ENCODE peak calls at places on chromosomes 4 and X, in seven cellular contexts. One of them, this sample, is unnamed.

GRCh38 chrX:24023972-24024664 is 2.9 kb downstream of the KLHL15 start:
- DNase-seq in Panc1: no peak
- DNase-seq in A549: no peak
- DNase-seq in HL-60: no peak
- DNase-seq in GM23338: no peak
- DNase-seq in K562: peak; percentile 55
- DNase-seq in HCT116: no peak
- DNase-seq in this sample: no peak

GRCh38 chr4:22932326-22932725 is 239.6 kb downstream of the GBA3 start:
- DNase-seq in Panc1: no peak
- DNase-seq in A549: no peak
- DNase-seq in HL-60: no peak
- DNase-seq in GM23338: no peak
- DNase-seq in K562: no peak
- DNase-seq in HCT116: no peak
- DNase-seq in this sample: no peak

GRCh38 chr4:15164571-15164970 is 162.3 kb downstream of the CPEB2 start:
- DNase-seq in Panc1: no peak
- DNase-seq in A549: no peak
- DNase-seq in HL-60: no peak
- DNase-seq in GM23338: no peak
- DNase-seq in K562: no peak
- DNase-seq in HCT116: no peak
- DNase-seq in this sample: no peak

GRCh38 chr4:105179539-105180401 is 33.1 kb downstream of the TET2 start:
- DNase-seq in Panc1: no peak
- DNase-seq in A549: no peak
- DNase-seq in HL-60: no peak
- DNase-seq in GM23338: no peak
- DNase-seq in K562: no peak
- DNase-seq in HCT116: no peak
- DNase-seq in this sample: no peak

GRCh38 chrX:134990475-134991473 is at the start of gene SMIM10:
- DNase-seq in Panc1: no peak
- DNase-seq in A549: peak; percentile 5
- DNase-seq in HL-60: peak; percentile 62
- DNase-seq in GM23338: peak; percentile 35
- DNase-seq in K562: peak; percentile 91
- DNase-seq in HCT116: no peak
- DNase-seq in this sample: no peak

GRCh38 chr4:185559913-185560281 is 24.6 kb upstream of the PDLIM3 start:
- DNase-seq in Panc1: no peak
- DNase-seq in A549: peak; percentile 78
- DNase-seq in HL-60: no peak
- DNase-seq in GM23338: no peak
- DNase-seq in K562: peak; percentile 37
- DNase-seq in HCT116: no peak
- DNase-seq in this sample: no peak

GRCh38 chr4:144572660-144573059 is 73.3 kb upstream of the HHIP start:
- DNase-seq in Panc1: no peak
- DNase-seq in A549: peak; percentile 16
- DNase-seq in HL-60: no peak
- DNase-seq in GM23338: peak; percentile 24
- DNase-seq in K562: peak; percentile 16
- DNase-seq in HCT116: no peak
- DNase-seq in this sample: no peak

GRCh38 chrX:115940348-115940747 is 230.2 kb upstream of the AGTR2 start:
- DNase-seq in Panc1: no peak
- DNase-seq in A549: no peak
- DNase-seq in HL-60: no peak
- DNase-seq in GM23338: peak; percentile 21
- DNase-seq in K562: no peak
- DNase-seq in HCT116: no peak
- DNase-seq in this sample: no peak

GRCh38 chr4:168797176-168797575 is 212.9 kb downstream of the CBR4 start:
- DNase-seq in Panc1: no peak
- DNase-seq in A549: peak; percentile 77
- DNase-seq in HL-60: no peak
- DNase-seq in GM23338: no peak
- DNase-seq in K562: no peak
- DNase-seq in HCT116: no peak
- DNase-seq in this sample: no peak

GRCh38 chr4:125710766-125711165 is 396.0 kb downstream of the FAT4 start:
- DNase-seq in Panc1: no peak
- DNase-seq in A549: no peak
- DNase-seq in HL-60: no peak
- DNase-seq in GM23338: no peak
- DNase-seq in K562: no peak
- DNase-seq in HCT116: no peak
- DNase-seq in this sample: no peak
- TF ChIP-seq REST in Panc1: no peak
- TF ChIP-seq REST in A549: no peak
- TF ChIP-seq REST in HL-60: no peak
- TF ChIP-seq REST in GM23338: no peak
- TF ChIP-seq REST in K562: no peak
- TF ChIP-seq REST in HCT116: no peak
- TF ChIP-seq REST in this sample: no peak

GRCh38 chr4:162841769-162842168 is 324.9 kb downstream of the NAF1 start:
- DNase-seq in Panc1: no peak
- DNase-seq in A549: no peak
- DNase-seq in HL-60: no peak
- DNase-seq in GM23338: no peak
- DNase-seq in K562: no peak
- DNase-seq in HCT116: no peak
- DNase-seq in this sample: no peak
- TF ChIP-seq REST in Panc1: no peak
- TF ChIP-seq REST in A549: no peak
- TF ChIP-seq REST in HL-60: no peak
- TF ChIP-seq REST in GM23338: no peak
- TF ChIP-seq REST in K562: no peak
- TF ChIP-seq REST in HCT116: no peak
- TF ChIP-seq REST in this sample: no peak

GRCh38 chrX:150569155-150569477 is 695 bp downstream of the MTM1 start:
- DNase-seq in Panc1: no peak
- DNase-seq in A549: no peak
- DNase-seq in HL-60: peak; percentile 65
- DNase-seq in GM23338: no peak
- DNase-seq in K562: peak; percentile 56
- DNase-seq in HCT116: no peak
- DNase-seq in this sample: no peak
- TF ChIP-seq REST in Panc1: no peak
- TF ChIP-seq REST in A549: no peak
- TF ChIP-seq REST in HL-60: no peak
- TF ChIP-seq REST in GM23338: no peak
- TF ChIP-seq REST in K562: no peak
- TF ChIP-seq REST in HCT116: no peak
- TF ChIP-seq REST in this sample: no peak

DNA sequence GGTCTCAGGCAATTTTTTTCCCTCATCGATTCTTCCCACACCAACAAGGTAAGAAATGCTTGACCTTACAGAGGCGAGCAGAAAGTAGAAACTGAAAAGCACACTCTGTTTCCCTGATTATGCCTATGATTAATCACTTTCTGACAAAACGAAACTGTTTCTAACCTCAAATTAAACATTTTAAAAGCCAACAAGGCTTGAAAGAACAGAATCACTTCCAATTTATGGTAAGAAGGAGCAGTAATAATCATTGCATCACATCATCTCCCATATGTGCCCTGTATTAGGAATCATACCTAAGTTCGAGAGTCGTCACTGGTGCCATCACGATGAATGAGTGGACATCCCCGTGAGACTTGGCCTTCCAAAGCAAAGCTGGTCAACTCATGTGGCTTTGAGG is 12.5 kb upstream of the CXCL13 start:
- DNase-seq in Panc1: no peak
- DNase-seq in A549: no peak
- DNase-seq in HL-60: no peak
- DNase-seq in GM23338: no peak
- DNase-seq in K562: no peak
- DNase-seq in HCT116: no peak
- DNase-seq in this sample: no peak
- TF ChIP-seq REST in Panc1: no peak
- TF ChIP-seq REST in A549: no peak
- TF ChIP-seq REST in HL-60: no peak
- TF ChIP-seq REST in GM23338: no peak
- TF ChIP-seq REST in K562: no peak
- TF ChIP-seq REST in HCT116: no peak
- TF ChIP-seq REST in this sample: no peak

DNA sequence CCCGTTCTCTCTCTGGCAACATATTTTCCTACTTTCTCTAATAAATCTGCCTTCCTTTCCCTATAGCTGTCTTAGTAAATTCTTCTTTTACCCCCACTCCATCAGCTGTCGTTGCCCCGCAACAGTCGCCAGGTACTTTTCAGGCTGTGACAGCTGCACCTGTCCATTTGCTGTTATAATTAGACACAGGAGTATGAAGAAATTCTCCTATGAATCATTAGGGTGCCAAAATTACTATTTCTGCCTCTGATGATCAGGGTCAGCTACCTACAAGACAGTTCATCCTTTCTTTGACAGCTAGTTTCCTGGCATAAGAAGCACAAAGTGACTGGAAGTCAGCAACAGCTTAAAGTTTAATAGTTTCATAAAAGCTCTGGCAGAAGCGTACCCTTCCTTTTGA is 19.5 kb upstream of the GALNTL6 start:
- DNase-seq in Panc1: no peak
- DNase-seq in A549: no peak
- DNase-seq in HL-60: no peak
- DNase-seq in GM23338: no peak
- DNase-seq in K562: no peak
- DNase-seq in HCT116: no peak
- DNase-seq in this sample: no peak
- TF ChIP-seq REST in Panc1: no peak
- TF ChIP-seq REST in A549: no peak
- TF ChIP-seq REST in HL-60: no peak
- TF ChIP-seq REST in GM23338: no peak
- TF ChIP-seq REST in K562: no peak
- TF ChIP-seq REST in HCT116: no peak
- TF ChIP-seq REST in this sample: no peak

This sample was measured in GM12878.